ENCODE peak calls at places on chromosomes 12 and 14, in six cellular contexts. E is K562, U is hepatocyte, A is HCT116, Q is GM12878, T is mammary epithelial cell. G is an unnamed sample. For H4K20me1, the result is how much of the 10 kb centered on the place peaks cover.

GRCh38 chr14:61512508-61512907 is 182.8 kb upstream of the HIF1A start:
- DNase-seq in Q (no peak), T (peak), U (no peak), A (no peak), E (no peak), G (no peak)

GRCh38 chr14:83867871-83868270 is 1662.1 kb upstream of the FLRT2 start:
- DNase-seq in A (no peak), E (no peak), T (no peak), U (peak), Q (no peak), G (no peak)

GRCh38 chr14:97603201-97603600 is 806.0 kb downstream of the VRK1 start:
- DNase-seq in A (no peak), Q (no peak), E (no peak), T (no peak), U (no peak), G (no peak)

GRCh38 chr12:26701604-26702215 is 131.3 kb downstream of the ITPR2 start:
- DNase-seq in E (no peak), Q (no peak), A (peak), T (peak), U (peak), G (peak)

GRCh38 chr12:52005903-52006703 is 643 bp upstream of the TAMALIN start:
- DNase-seq in A (no peak), E (no peak), Q (peak), T (no peak), U (no peak), G (no peak)

GRCh38 chr12:21848192-21848591 is 73.7 kb upstream of the KCNJ8 start:
- DNase-seq in U (no peak), E (no peak), A (no peak), Q (no peak), T (no peak), G (no peak)

GRCh38 chr12:109277255-109277898 is 31.7 kb downstream of the FOXN4 start:
- DNase-seq in Q (no peak), T (no peak), E (no peak), A (no peak), U (no peak), G (no peak)

GRCh38 chr14:68828728-68829127 is 35.9 kb upstream of the ZFP36L1 start:
- DNase-seq in E (no peak), U (no peak), T (no peak), A (no peak), Q (no peak), G (no peak)

GRCh38 chr14:74974364-74975058 is 19.1 kb upstream of the PGF start:
- DNase-seq in Q (no peak), U (no peak), E (no peak), T (no peak), A (no peak), G (no peak)

GRCh38 chr14:24430682-24431568 is 1.2 kb downstream of the KHNYN start:
- DNase-seq in E (peak), U (peak), A (no peak), Q (no peak), T (peak), G (no peak)

GRCh38 chr14:93011650-93012317 is 88.8 kb downstream of the CHGA start:
- DNase-seq in T (no peak), Q (no peak), U (no peak), A (no peak), E (no peak), G (no peak)

GRCh38 chr14:78978896-78979295 is 808.7 kb downstream of the NRXN3 start:
- DNase-seq in A (no peak), Q (no peak), T (no peak), E (no peak), U (no peak), G (no peak)

GRCh38 chr14:36300337-36300736 is 20.1 kb downstream of the MBIP start:
- DNase-seq in E (no peak), U (no peak), Q (peak), T (no peak), A (no peak), G (peak)

GRCh38 chr12:130992448-130992847 is 38.7 kb downstream of the ADGRD1 start:
- DNase-seq in A (no peak), U (no peak), Q (no peak), E (no peak), T (no peak), G (no peak)

GRCh38 chr12:56993346-56993745 is 13.0 kb downstream of the ZBTB39 start:
- DNase-seq in U (no peak), E (no peak), A (no peak), Q (no peak), T (no peak), G (no peak)

DNA sequence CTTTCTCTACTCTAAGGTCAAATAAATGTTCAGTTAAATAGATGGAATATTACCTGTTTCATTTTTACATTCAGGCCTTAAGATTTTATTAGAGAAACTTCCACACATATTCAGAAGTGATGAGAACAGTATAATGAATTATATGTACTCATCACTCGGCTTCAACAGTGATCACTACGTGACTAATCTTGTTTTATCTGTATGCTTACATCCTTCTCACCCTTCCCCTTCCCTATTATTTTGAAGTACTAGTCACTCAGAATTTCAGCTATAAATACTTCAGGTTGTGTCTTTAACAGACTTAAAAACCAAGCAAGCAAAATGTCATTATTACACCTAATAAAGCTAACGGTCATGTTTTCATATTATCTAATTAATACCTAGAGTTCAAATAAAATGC is 34.9 kb downstream of the ETV6 start:
- DNase-seq in Q (no peak), E (no peak), A (no peak), T (peak), U (no peak), G (no peak)
- H4K20me1 ChIP-seq in Q (under half), E (under half), A (under half), T (under half), U (under half), G (under half)

GRCh38 chr12:614727-615060 is 48.6 kb downstream of the NINJ2 start:
- DNase-seq in Q (no peak), U (no peak), T (no peak), A (no peak), E (no peak), G (no peak)

GRCh38 chr12:612293-612692 is 51.0 kb downstream of the NINJ2 start:
- DNase-seq in E (no peak), T (no peak), Q (no peak), A (no peak), U (no peak), G (no peak)

GRCh38 chr12:612886-613285 is 50.4 kb downstream of the NINJ2 start:
- DNase-seq in T (no peak), Q (no peak), E (no peak), A (no peak), U (no peak), G (no peak)

GRCh38 chr12:615620-616019 is 47.6 kb downstream of the NINJ2 start:
- DNase-seq in U (no peak), T (no peak), Q (no peak), E (no peak), A (no peak), G (no peak)

DNA sequence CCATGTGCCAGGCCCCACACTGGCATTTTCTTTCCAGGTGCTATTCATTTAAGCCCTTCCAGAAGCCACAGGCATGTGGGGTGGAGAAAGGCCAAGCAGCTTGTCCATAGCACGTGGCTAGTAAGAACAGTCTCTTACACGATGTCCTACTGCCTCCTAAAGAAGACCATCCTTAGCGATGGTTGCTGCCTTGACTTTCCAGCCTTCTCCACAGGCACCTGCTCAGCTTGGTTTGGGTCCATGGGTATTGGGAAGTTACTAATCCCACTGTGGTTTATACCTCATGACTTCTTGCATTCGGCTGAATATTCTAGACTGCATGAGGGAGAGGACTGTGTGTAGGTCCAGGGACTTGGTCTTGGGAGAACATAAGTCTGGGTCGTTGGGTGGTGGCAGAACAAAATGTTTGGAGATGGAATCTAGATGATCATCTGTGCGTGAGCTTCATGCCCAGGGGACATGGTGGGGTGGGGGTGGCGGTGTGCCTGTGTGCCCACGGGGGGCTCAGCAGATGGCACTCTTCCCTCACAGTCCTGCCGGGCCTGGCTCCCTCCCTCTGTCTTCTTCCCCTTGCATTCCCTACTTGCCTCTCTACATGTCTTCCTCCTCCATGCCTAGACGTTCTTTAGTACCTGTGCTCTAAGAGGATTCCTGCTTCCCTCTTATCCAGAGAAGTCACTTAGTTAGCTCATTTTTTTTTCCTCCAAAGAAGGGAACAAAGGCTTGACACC is 49.1 kb downstream of the NINJ2 start:
- DNase-seq in Q (no peak), E (no peak), T (no peak), A (no peak), U (no peak), G (peak)
- H3K4me2 ChIP-seq in Q (no peak), E (no peak), T (no peak), A (no peak), U (no peak), G (no peak)

DNA sequence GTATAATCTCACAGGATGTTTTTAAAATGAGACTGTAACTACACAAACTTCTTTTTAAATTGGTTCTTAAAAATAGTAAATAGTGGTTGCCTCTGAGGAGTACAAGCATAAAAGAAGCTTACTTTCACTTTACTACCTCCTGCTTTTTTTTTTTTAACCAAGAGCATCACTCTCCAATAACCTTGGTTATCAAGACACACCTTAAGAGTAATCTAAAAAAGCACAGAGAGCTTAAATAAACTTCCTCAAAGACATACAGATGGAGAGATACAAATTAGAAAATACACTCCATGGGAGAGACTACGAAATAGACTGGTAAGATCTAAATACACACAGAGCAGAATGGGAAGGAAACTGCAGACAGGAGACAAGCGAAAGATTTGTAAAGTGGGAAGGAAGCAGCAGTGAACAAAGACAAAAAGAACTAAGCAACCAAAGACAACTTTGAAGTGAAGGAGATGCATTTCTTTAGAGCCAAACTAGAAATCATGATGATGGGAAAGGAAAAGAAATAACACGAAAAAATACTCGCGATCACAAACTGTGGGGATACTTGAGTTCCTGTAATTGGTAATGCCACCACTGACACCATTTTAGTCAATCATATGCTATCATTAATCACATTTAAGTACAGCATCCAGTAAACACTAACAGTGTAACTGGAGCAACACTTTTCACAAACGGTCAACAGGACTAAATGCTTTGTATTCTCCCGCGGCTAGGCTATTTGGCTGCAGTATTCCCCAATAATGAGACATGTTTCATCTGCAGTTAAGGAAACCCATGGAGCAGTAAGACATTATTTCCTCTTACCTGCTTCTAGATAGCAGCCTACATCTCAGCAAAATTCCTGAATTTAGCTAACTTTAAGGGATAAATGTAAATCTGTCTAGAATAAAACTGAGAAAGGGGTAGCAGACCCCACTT is 8.2 kb downstream of the SINHCAF start:
- DNase-seq in Q (no peak), A (no peak), U (no peak), E (no peak), T (peak), G (no peak)
- H4K20me1 ChIP-seq in Q (under half), A (half or more), U (half or more), E (half or more), T (under half), G (half or more)

GRCh38 chr14:102544745-102545460 is 35.3 kb upstream of the ANKRD9 start:
- DNase-seq in E (no peak), U (peak), A (no peak), Q (no peak), T (no peak), G (peak)
- H3K4me2 ChIP-seq in E (no peak), U (peak), A (peak), Q (peak), T (no peak), G (peak)

GRCh38 chr14:73752297-73752992 is 38.3 kb upstream of the PNMA1 start:
- DNase-seq in U (no peak), T (peak), Q (no peak), A (no peak), E (no peak), G (peak)
- H4K20me1 ChIP-seq in U (half or more), T (under half), Q (under half), A (under half), E (under half), G (under half)

GRCh38 chr12:121575952-121576615 is 4.7 kb downstream of the KDM2B start:
- DNase-seq in Q (no peak), U (no peak), E (no peak), A (no peak), T (peak), G (no peak)
- H3K4me2 ChIP-seq in Q (peak), U (peak), E (no peak), A (no peak), T (no peak), G (peak)

DNA sequence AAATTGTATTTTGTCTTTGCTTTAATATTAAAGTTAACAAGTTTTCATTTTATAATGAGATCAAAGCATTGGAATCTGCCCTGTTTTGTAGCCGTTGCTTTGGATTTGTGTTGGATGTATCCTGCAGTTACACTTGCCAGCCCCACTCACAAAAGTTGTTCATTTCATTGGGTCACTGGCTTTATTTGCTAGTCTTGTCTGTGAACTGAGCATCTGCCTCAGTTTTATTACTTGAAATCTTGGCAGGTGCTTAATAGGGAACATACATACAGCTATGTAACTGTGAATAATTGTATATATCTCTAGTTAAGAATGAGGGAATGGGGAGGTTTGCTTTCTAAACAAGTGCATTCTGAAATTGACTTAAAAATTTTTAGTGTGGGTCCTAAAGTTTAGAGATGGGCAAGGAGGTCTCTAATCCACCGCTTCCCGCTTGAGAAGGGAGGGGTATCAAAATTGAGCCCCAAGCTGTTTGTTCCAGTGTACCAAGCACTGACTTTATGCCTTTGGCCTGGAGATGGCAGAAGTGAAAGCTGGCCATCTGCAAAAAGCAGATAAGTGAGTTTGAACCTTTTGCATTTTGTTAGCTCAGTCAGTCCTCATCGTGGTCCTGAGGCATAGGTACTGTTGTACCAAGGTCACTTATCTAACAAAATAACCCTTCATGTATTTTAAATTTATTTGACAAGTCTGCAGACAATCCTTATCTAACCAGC is 9.3 kb downstream of the EIF5 start:
- DNase-seq in E (peak), A (no peak), T (no peak), U (no peak), Q (no peak), G (no peak)
- H4K20me1 ChIP-seq in E (under half), A (under half), T (under half), U (half or more), Q (under half), G (half or more)

DNA sequence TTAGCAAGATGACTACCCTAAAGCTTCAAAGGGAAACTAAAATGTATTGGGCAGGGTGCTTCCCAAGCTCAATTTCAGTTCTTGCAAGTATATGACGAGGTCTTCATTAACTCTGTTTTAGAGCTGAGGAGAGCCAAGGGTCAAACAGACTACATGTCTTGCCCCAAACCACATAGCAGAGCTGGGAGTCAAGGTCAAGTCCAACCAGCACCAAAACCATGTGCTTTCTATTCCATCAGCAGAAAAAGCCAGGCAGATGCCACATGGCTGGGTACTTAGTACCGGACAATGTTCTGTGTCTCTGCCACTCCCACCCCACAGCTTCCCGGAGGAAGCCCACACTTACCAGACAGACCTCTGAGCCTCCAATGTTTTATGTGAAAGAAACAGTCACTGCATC is 17.6 kb downstream of the NID2 start:
- DNase-seq in T (no peak), U (no peak), Q (no peak), E (no peak), A (no peak), G (no peak)
- H3K4me2 ChIP-seq in T (no peak), U (peak), Q (no peak), E (no peak), A (no peak), G (no peak)